ENCODE peak calls at places on chromosome 16, in seven cellular contexts. O is memory B cell, J is NCI-H1092 treated with DMSO at 0.1 percent for 48 hours, Q is NCI-H460, S is heart right ventricle, G is fibroblast of lung, E is NCI-H510A treated with DMSO at 0.1 percent for 48 hours. T is an unnamed sample.

GRCh38 chr16:47731252-47731651 is 270.1 kb downstream of the PHKB start:
- DNase-seq in O (no peak), J (no peak), Q (no peak), S (no peak), G (peak; percentile 100), E (no peak), T (no peak)

GRCh38 chr16:15803608-15804007 is 53.2 kb downstream of the MYH11 start:
- DNase-seq in O (no peak), J (no peak), Q (no peak), S (no peak), G (no peak), E (no peak), T (no peak)

GRCh38 chr16:85136705-85137322 is 24.5 kb upstream of the CIBAR2 start:
- DNase-seq in O (no peak), J (no peak), Q (no peak), S (peak; percentile 53), G (no peak), E (no peak), T (no peak)

GRCh38 chr16:21526923-21527807 is 72.2 kb upstream of the METTL9 start:
- DNase-seq in O (no peak), J (no peak), Q (no peak), S (no peak), G (no peak), E (peak; percentile 82), T (peak; percentile 28)

GRCh38 chr16:17278988-17279387 is 191.8 kb downstream of the XYLT1 start:
- DNase-seq in O (no peak), J (no peak), Q (no peak), S (no peak), G (no peak), E (peak; percentile 47), T (no peak)

GRCh38 chr16:18958621-18959578 is 24.8 kb upstream of the TMC7 start:
- DNase-seq in O (no peak), J (no peak), Q (no peak), S (no peak), G (peak; percentile 40), E (no peak), T (no peak)

GRCh38 chr16:81500833-81501521 is 56.4 kb downstream of the CMIP start:
- DNase-seq in O (peak; percentile 68), J (no peak), Q (no peak), S (no peak), G (peak; percentile 93), E (no peak), T (no peak)

GRCh38 chr16:23556881-23557778 is at the start of the genes EARS2 and UBFD1:
- DNase-seq in O (peak; percentile 97), J (peak; percentile 98), Q (peak; percentile 98), S (peak; percentile 98), G (peak; percentile 97), E (peak; percentile 99), T (peak; percentile 99)

GRCh38 chr16:31080756-31081419 is 6.7 kb downstream of the ZNF646 start:
- DNase-seq in O (no peak), J (no peak), Q (no peak), S (no peak), G (no peak), E (no peak), T (no peak)

GRCh38 chr16:31042866-31043265 is 9.5 kb downstream of the STX4 start:
- DNase-seq in O (no peak), J (no peak), Q (no peak), S (no peak), G (no peak), E (no peak), T (no peak)

GRCh38 chr16:78324649-78325274 is 225.3 kb downstream of the WWOX start:
- DNase-seq in O (no peak), J (no peak), Q (no peak), S (no peak), G (no peak), E (no peak), T (no peak)

GRCh38 chr16:75319513-75320401 is 68.3 kb upstream of the BCAR1 start:
- DNase-seq in O (no peak), J (no peak), Q (no peak), S (no peak), G (peak; percentile 95), E (no peak), T (no peak)

GRCh38 chr16:4307215-4308037 is 8.4 kb upstream of the GLIS2 start:
- DNase-seq in O (peak; percentile 94), J (peak; percentile 79), Q (peak; percentile 93), S (peak; percentile 92), G (peak; percentile 93), E (peak; percentile 67), T (peak; percentile 95)

GRCh38 chr16:66588981-66589713 is 9.9 kb downstream of the CMTM2 start:
- DNase-seq in O (peak; percentile 49), J (no peak), Q (no peak), S (peak; percentile 45), G (no peak), E (no peak), T (no peak)

GRCh38 chr16:65895906-65896305 is 470.6 kb upstream of the CDH5 start:
- DNase-seq in O (no peak), J (no peak), Q (no peak), S (no peak), G (no peak), E (no peak), T (no peak)

GRCh38 chr16:28130099-28131088 is 66.9 kb upstream of the GSG1L start:
- DNase-seq in O (no peak), J (no peak), Q (no peak), S (no peak), G (peak; percentile 38), E (no peak), T (no peak)

GRCh38 chr16:73717266-73718057 is 579.2 kb upstream of the PSMD7 start:
- DNase-seq in O (no peak), J (no peak), Q (no peak), S (no peak), G (no peak), E (no peak), T (no peak)

GRCh38 chr16:64996641-64997040 is 125.2 kb downstream of the CDH11 start:
- DNase-seq in O (no peak), J (peak; percentile 46), Q (no peak), S (no peak), G (no peak), E (no peak), T (peak; percentile 6)

GRCh38 chr16:3999479-3999868 is 116.8 kb downstream of the ADCY9 start:
- DNase-seq in O (no peak), J (no peak), Q (no peak), S (peak; percentile 67), G (peak; percentile 74), E (no peak), T (no peak)

GRCh38 chr16:65769776-65770438 is 596.6 kb upstream of the CDH5 start:
- DNase-seq in O (no peak), J (no peak), Q (no peak), S (no peak), G (peak; percentile 86), E (no peak), T (no peak)

GRCh38 chr16:23408242-23409201 is 44.5 kb downstream of the COG7 start:
- DNase-seq in O (no peak), J (peak; percentile 23), Q (no peak), S (peak; percentile 61), G (peak; percentile 74), E (peak; percentile 32), T (peak; percentile 42)

GRCh38 chr16:19284207-19284606 is 1.3 kb upstream of the CLEC19A start:
- DNase-seq in O (no peak), J (peak; percentile 23), Q (peak; percentile 11), S (no peak), G (peak; percentile 8), E (peak; percentile 80), T (no peak)

GRCh38 chr16:68365167-68365817 is 54.5 kb downstream of the PRMT7 start:
- DNase-seq in O (no peak), J (no peak), Q (no peak), S (no peak), G (no peak), E (no peak), T (no peak)

GRCh38 chr16:1678500-1679098 is 520 bp downstream of the JPT2 start:
- DNase-seq in O (peak; percentile 50), J (peak; percentile 15), Q (peak; percentile 24), S (peak; percentile 17), G (peak; percentile 44), E (peak; percentile 10), T (peak; percentile 65)